ENCODE peak calls at places on chromosome 4, in nine cellular contexts. One of them, this sample, is unnamed.

GRCh38 chr4:14771091-14771490 is 231.2 kb upstream of the CPEB2 start:
- DNase-seq in ovary: no peak
- DNase-seq in Karpas-422: no peak
- DNase-seq in right atrium auricular region: no peak
- DNase-seq in fibroblast of pulmonary artery: no peak
- DNase-seq in retinal pigment epithelial cell: no peak
- DNase-seq in coronary artery: no peak
- DNase-seq in right cardiac atrium: no peak
- DNase-seq in transverse colon: no peak
- DNase-seq in this sample: peak

GRCh38 chr4:141339966-141340365 is 119.3 kb downstream of the ZNF330 start:
- DNase-seq in retinal pigment epithelial cell: no peak
- DNase-seq in transverse colon: no peak
- DNase-seq in right atrium auricular region: no peak
- DNase-seq in right cardiac atrium: no peak
- DNase-seq in coronary artery: no peak
- DNase-seq in Karpas-422: no peak
- DNase-seq in fibroblast of pulmonary artery: peak
- DNase-seq in ovary: no peak
- DNase-seq in this sample: no peak

GRCh38 chr4:115331241-115331640 is 217.8 kb upstream of the NDST4 start:
- DNase-seq in coronary artery: no peak
- DNase-seq in right atrium auricular region: no peak
- DNase-seq in retinal pigment epithelial cell: no peak
- DNase-seq in fibroblast of pulmonary artery: no peak
- DNase-seq in transverse colon: no peak
- DNase-seq in Karpas-422: no peak
- DNase-seq in right cardiac atrium: no peak
- DNase-seq in ovary: no peak
- DNase-seq in this sample: no peak

GRCh38 chr4:103019319-103020124 is at the start of gene SLC9B1:
- DNase-seq in fibroblast of pulmonary artery: peak
- DNase-seq in ovary: peak
- DNase-seq in right atrium auricular region: peak
- DNase-seq in transverse colon: peak
- DNase-seq in Karpas-422: peak
- DNase-seq in right cardiac atrium: peak
- DNase-seq in coronary artery: peak
- DNase-seq in retinal pigment epithelial cell: peak
- DNase-seq in this sample: peak

GRCh38 chr4:79294064-79294463 is 31.8 kb downstream of the NAA11 start:
- DNase-seq in retinal pigment epithelial cell: no peak
- DNase-seq in coronary artery: no peak
- DNase-seq in Karpas-422: no peak
- DNase-seq in right atrium auricular region: no peak
- DNase-seq in transverse colon: no peak
- DNase-seq in fibroblast of pulmonary artery: no peak
- DNase-seq in right cardiac atrium: no peak
- DNase-seq in ovary: no peak
- DNase-seq in this sample: peak

GRCh38 chr4:154317600-154317999 is 174.0 kb downstream of the DCHS2 start:
- DNase-seq in retinal pigment epithelial cell: no peak
- DNase-seq in coronary artery: no peak
- DNase-seq in fibroblast of pulmonary artery: no peak
- DNase-seq in ovary: no peak
- DNase-seq in right cardiac atrium: no peak
- DNase-seq in Karpas-422: no peak
- DNase-seq in transverse colon: no peak
- DNase-seq in right atrium auricular region: no peak
- DNase-seq in this sample: no peak

GRCh38 chr4:71752383-71753042 is 31.4 kb downstream of the GC start:
- DNase-seq in right cardiac atrium: no peak
- DNase-seq in fibroblast of pulmonary artery: no peak
- DNase-seq in right atrium auricular region: no peak
- DNase-seq in ovary: no peak
- DNase-seq in Karpas-422: no peak
- DNase-seq in transverse colon: peak
- DNase-seq in coronary artery: no peak
- DNase-seq in retinal pigment epithelial cell: no peak
- DNase-seq in this sample: no peak

GRCh38 chr4:118772149-118773081 is 63.5 kb downstream of the SEC24D start:
- DNase-seq in ovary: no peak
- DNase-seq in right cardiac atrium: no peak
- DNase-seq in retinal pigment epithelial cell: no peak
- DNase-seq in fibroblast of pulmonary artery: peak
- DNase-seq in coronary artery: no peak
- DNase-seq in transverse colon: no peak
- DNase-seq in right atrium auricular region: no peak
- DNase-seq in Karpas-422: peak
- DNase-seq in this sample: peak

GRCh38 chr4:187608001-187608421 is 387.6 kb upstream of the ZFP42 start:
- DNase-seq in fibroblast of pulmonary artery: peak
- DNase-seq in transverse colon: no peak
- DNase-seq in coronary artery: no peak
- DNase-seq in right atrium auricular region: no peak
- DNase-seq in retinal pigment epithelial cell: no peak
- DNase-seq in Karpas-422: no peak
- DNase-seq in ovary: no peak
- DNase-seq in right cardiac atrium: no peak
- DNase-seq in this sample: peak

GRCh38 chr4:78058591-78059523 is 1.7 kb downstream of the FRAS1 start:
- DNase-seq in Karpas-422: no peak
- DNase-seq in retinal pigment epithelial cell: no peak
- DNase-seq in fibroblast of pulmonary artery: peak
- DNase-seq in right cardiac atrium: peak
- DNase-seq in ovary: peak
- DNase-seq in right atrium auricular region: no peak
- DNase-seq in transverse colon: peak
- DNase-seq in coronary artery: no peak
- DNase-seq in this sample: peak

GRCh38 chr4:8819421-8820177 is 52.0 kb downstream of the HMX1 start:
- DNase-seq in Karpas-422: peak
- DNase-seq in right atrium auricular region: peak
- DNase-seq in transverse colon: peak
- DNase-seq in retinal pigment epithelial cell: no peak
- DNase-seq in coronary artery: peak
- DNase-seq in ovary: no peak
- DNase-seq in fibroblast of pulmonary artery: no peak
- DNase-seq in right cardiac atrium: no peak
- DNase-seq in this sample: no peak

GRCh38 chr4:105147226-105148151 is 813 bp downstream of the TET2 start:
- DNase-seq in transverse colon: peak
- DNase-seq in Karpas-422: peak
- DNase-seq in ovary: peak
- DNase-seq in coronary artery: peak
- DNase-seq in right atrium auricular region: no peak
- DNase-seq in right cardiac atrium: peak
- DNase-seq in fibroblast of pulmonary artery: peak
- DNase-seq in retinal pigment epithelial cell: no peak
- DNase-seq in this sample: peak

GRCh38 chr4:61411241-61411640 is 211.1 kb downstream of the ADGRL3 start:
- DNase-seq in fibroblast of pulmonary artery: peak
- DNase-seq in right atrium auricular region: no peak
- DNase-seq in coronary artery: no peak
- DNase-seq in retinal pigment epithelial cell: no peak
- DNase-seq in transverse colon: no peak
- DNase-seq in ovary: no peak
- DNase-seq in right cardiac atrium: no peak
- DNase-seq in Karpas-422: no peak
- DNase-seq in this sample: peak

GRCh38 chr4:150358691-150359090 is 223.3 kb upstream of the MAB21L2 start:
- DNase-seq in retinal pigment epithelial cell: no peak
- DNase-seq in coronary artery: no peak
- DNase-seq in right cardiac atrium: no peak
- DNase-seq in fibroblast of pulmonary artery: no peak
- DNase-seq in right atrium auricular region: no peak
- DNase-seq in ovary: no peak
- DNase-seq in transverse colon: no peak
- DNase-seq in Karpas-422: no peak
- DNase-seq in this sample: no peak

GRCh38 chr4:152090543-152090942 is 329.7 kb upstream of the GATB start:
- DNase-seq in Karpas-422: no peak
- DNase-seq in right atrium auricular region: no peak
- DNase-seq in fibroblast of pulmonary artery: peak
- DNase-seq in retinal pigment epithelial cell: no peak
- DNase-seq in ovary: no peak
- DNase-seq in transverse colon: no peak
- DNase-seq in right cardiac atrium: no peak
- DNase-seq in coronary artery: no peak
- DNase-seq in this sample: no peak

GRCh38 chr4:48683784-48684666 is 96.1 kb downstream of the FRYL start:
- DNase-seq in right atrium auricular region: no peak
- DNase-seq in Karpas-422: no peak
- DNase-seq in transverse colon: no peak
- DNase-seq in ovary: no peak
- DNase-seq in right cardiac atrium: no peak
- DNase-seq in coronary artery: no peak
- DNase-seq in retinal pigment epithelial cell: no peak
- DNase-seq in fibroblast of pulmonary artery: no peak
- DNase-seq in this sample: no peak

GRCh38 chr4:61427099-61427817 is 227.1 kb downstream of the ADGRL3 start:
- DNase-seq in transverse colon: no peak
- DNase-seq in Karpas-422: no peak
- DNase-seq in fibroblast of pulmonary artery: no peak
- DNase-seq in right atrium auricular region: no peak
- DNase-seq in coronary artery: no peak
- DNase-seq in ovary: no peak
- DNase-seq in right cardiac atrium: no peak
- DNase-seq in retinal pigment epithelial cell: no peak
- DNase-seq in this sample: no peak

GRCh38 chr4:135281230-135281629 is 1079.6 kb upstream of the PABPC4L start:
- DNase-seq in right atrium auricular region: no peak
- DNase-seq in Karpas-422: no peak
- DNase-seq in transverse colon: no peak
- DNase-seq in ovary: no peak
- DNase-seq in right cardiac atrium: no peak
- DNase-seq in fibroblast of pulmonary artery: peak
- DNase-seq in coronary artery: no peak
- DNase-seq in retinal pigment epithelial cell: peak
- DNase-seq in this sample: peak

GRCh38 chr4:48129307-48130014 is 4.6 kb downstream of the TXK start:
- DNase-seq in right atrium auricular region: no peak
- DNase-seq in right cardiac atrium: peak
- DNase-seq in coronary artery: no peak
- DNase-seq in retinal pigment epithelial cell: no peak
- DNase-seq in transverse colon: peak
- DNase-seq in Karpas-422: no peak
- DNase-seq in fibroblast of pulmonary artery: peak
- DNase-seq in ovary: no peak
- DNase-seq in this sample: no peak

GRCh38 chr4:170089274-170089742 is 448 bp downstream of the AADAT start:
- DNase-seq in fibroblast of pulmonary artery: peak
- DNase-seq in Karpas-422: no peak
- DNase-seq in right atrium auricular region: no peak
- DNase-seq in coronary artery: no peak
- DNase-seq in transverse colon: peak
- DNase-seq in right cardiac atrium: no peak
- DNase-seq in ovary: peak
- DNase-seq in retinal pigment epithelial cell: peak
- DNase-seq in this sample: peak

GRCh38 chr4:69749771-69750170 is 10.6 kb downstream of the SULT1B1 start:
- DNase-seq in retinal pigment epithelial cell: no peak
- DNase-seq in right atrium auricular region: no peak
- DNase-seq in fibroblast of pulmonary artery: peak
- DNase-seq in coronary artery: no peak
- DNase-seq in right cardiac atrium: no peak
- DNase-seq in ovary: no peak
- DNase-seq in transverse colon: no peak
- DNase-seq in Karpas-422: no peak
- DNase-seq in this sample: peak

GRCh38 chr4:114782842-114783595 is 184.4 kb downstream of the UGT8 start:
- DNase-seq in coronary artery: no peak
- DNase-seq in Karpas-422: no peak
- DNase-seq in transverse colon: no peak
- DNase-seq in retinal pigment epithelial cell: no peak
- DNase-seq in fibroblast of pulmonary artery: no peak
- DNase-seq in right atrium auricular region: no peak
- DNase-seq in ovary: no peak
- DNase-seq in right cardiac atrium: no peak
- DNase-seq in this sample: peak

GRCh38 chr4:98485816-98486355 is 172.5 kb downstream of the TSPAN5 start:
- DNase-seq in right atrium auricular region: no peak
- DNase-seq in transverse colon: no peak
- DNase-seq in fibroblast of pulmonary artery: no peak
- DNase-seq in right cardiac atrium: no peak
- DNase-seq in ovary: no peak
- DNase-seq in retinal pigment epithelial cell: no peak
- DNase-seq in Karpas-422: no peak
- DNase-seq in coronary artery: no peak
- DNase-seq in this sample: no peak

GRCh38 chr4:146212781-146213180 is 1.6 kb upstream of the REELD1 start:
- DNase-seq in retinal pigment epithelial cell: no peak
- DNase-seq in transverse colon: no peak
- DNase-seq in ovary: no peak
- DNase-seq in fibroblast of pulmonary artery: no peak
- DNase-seq in right atrium auricular region: no peak
- DNase-seq in Karpas-422: no peak
- DNase-seq in coronary artery: no peak
- DNase-seq in right cardiac atrium: no peak
- DNase-seq in this sample: no peak
- H3K4me3 ChIP-seq in retinal pigment epithelial cell: no peak
- H3K4me3 ChIP-seq in transverse colon: no peak
- H3K4me3 ChIP-seq in ovary: no peak
- H3K4me3 ChIP-seq in fibroblast of pulmonary artery: no peak
- H3K4me3 ChIP-seq in right atrium auricular region: no peak
- H3K4me3 ChIP-seq in Karpas-422: no peak
- H3K4me3 ChIP-seq in coronary artery: no peak
- H3K4me3 ChIP-seq in right cardiac atrium: no peak
- H3K4me3 ChIP-seq in this sample: no peak

GRCh38 chr4:1251773-1252066 is 2.8 kb upstream of the CTBP1 start:
- DNase-seq in right cardiac atrium: no peak
- DNase-seq in coronary artery: peak
- DNase-seq in right atrium auricular region: no peak
- DNase-seq in Karpas-422: no peak
- DNase-seq in ovary: no peak
- DNase-seq in transverse colon: no peak
- DNase-seq in retinal pigment epithelial cell: no peak
- DNase-seq in fibroblast of pulmonary artery: no peak
- DNase-seq in this sample: no peak
- H3K4me3 ChIP-seq in right cardiac atrium: no peak
- H3K4me3 ChIP-seq in coronary artery: no peak
- H3K4me3 ChIP-seq in right atrium auricular region: no peak
- H3K4me3 ChIP-seq in Karpas-422: no peak
- H3K4me3 ChIP-seq in ovary: no peak
- H3K4me3 ChIP-seq in transverse colon: no peak
- H3K4me3 ChIP-seq in retinal pigment epithelial cell: no peak
- H3K4me3 ChIP-seq in fibroblast of pulmonary artery: no peak
- H3K4me3 ChIP-seq in this sample: no peak

GRCh38 chr4:6058531-6059374 is 40.5 kb upstream of the C4orf50 start:
- DNase-seq in right cardiac atrium: no peak
- DNase-seq in ovary: no peak
- DNase-seq in coronary artery: no peak
- DNase-seq in retinal pigment epithelial cell: no peak
- DNase-seq in transverse colon: no peak
- DNase-seq in right atrium auricular region: no peak
- DNase-seq in Karpas-422: no peak
- DNase-seq in fibroblast of pulmonary artery: no peak
- DNase-seq in this sample: no peak
- H3K4me3 ChIP-seq in right cardiac atrium: no peak
- H3K4me3 ChIP-seq in ovary: no peak
- H3K4me3 ChIP-seq in coronary artery: no peak
- H3K4me3 ChIP-seq in retinal pigment epithelial cell: no peak
- H3K4me3 ChIP-seq in transverse colon: no peak
- H3K4me3 ChIP-seq in right atrium auricular region: no peak
- H3K4me3 ChIP-seq in Karpas-422: no peak
- H3K4me3 ChIP-seq in fibroblast of pulmonary artery: no peak
- H3K4me3 ChIP-seq in this sample: no peak

GRCh38 chr4:41359836-41360213 is 103.1 kb downstream of the UCHL1 start:
- DNase-seq in coronary artery: no peak
- DNase-seq in right atrium auricular region: no peak
- DNase-seq in ovary: no peak
- DNase-seq in right cardiac atrium: peak
- DNase-seq in transverse colon: no peak
- DNase-seq in retinal pigment epithelial cell: no peak
- DNase-seq in fibroblast of pulmonary artery: no peak
- DNase-seq in Karpas-422: no peak
- DNase-seq in this sample: no peak
- H3K4me3 ChIP-seq in coronary artery: peak
- H3K4me3 ChIP-seq in right atrium auricular region: peak
- H3K4me3 ChIP-seq in ovary: peak
- H3K4me3 ChIP-seq in right cardiac atrium: peak
- H3K4me3 ChIP-seq in transverse colon: peak
- H3K4me3 ChIP-seq in retinal pigment epithelial cell: peak
- H3K4me3 ChIP-seq in fibroblast of pulmonary artery: peak
- H3K4me3 ChIP-seq in Karpas-422: no peak
- H3K4me3 ChIP-seq in this sample: peak

This sample was measured in choroid plexus epithelial cell.